ENCODE peak calls at places on chromosomes 2 and 18, in five cellular contexts. S, Y, O, R and I are unnamed samples.

GRCh38 chr2:239958366-239958765 is 66.8 kb downstream of the NDUFA10 start:
- DNase-seq in O (no peak), Y (no peak), R (no peak), S (no peak), I (no peak)

GRCh38 chr2:232147440-232148077 is 186.0 kb downstream of the DIS3L2 start:
- DNase-seq in O (no peak), R (peak; percentile 70), Y (no peak), S (no peak), I (no peak)

GRCh38 chr18:45871655-45872054 is 46.2 kb downstream of the SIGLEC15 start:
- DNase-seq in S (no peak), Y (no peak), O (no peak), R (peak; percentile 34), I (no peak)

GRCh38 chr2:233053928-233054774 is 6.0 kb upstream of the INPP5D start:
- DNase-seq in R (peak; percentile 23), O (peak; percentile 84), Y (peak; percentile 75), S (no peak), I (peak; percentile 81)

GRCh38 chr2:236041616-236042015 is 126.6 kb downstream of the GBX2 start:
- DNase-seq in Y (no peak), O (no peak), S (no peak), R (no peak), I (no peak)

GRCh38 chr2:172693037-172693436 is 42.6 kb upstream of the RAPGEF4 start:
- DNase-seq in Y (no peak), R (peak; percentile 99), S (peak; percentile 96), O (peak; percentile 78), I (peak; percentile 86)

GRCh38 chr2:47437287-47437686 is 34.3 kb downstream of the MSH2 start:
- DNase-seq in S (peak; percentile 13), Y (no peak), R (peak; percentile 47), O (peak; percentile 40), I (no peak)

GRCh38 chr18:57581301-57581934 is 5.1 kb downstream of the FECH start:
- DNase-seq in R (no peak), Y (no peak), O (no peak), S (no peak), I (no peak)

GRCh38 chr18:77129150-77129551 is 3.4 kb downstream of the MBP start:
- DNase-seq in S (peak; percentile 99), R (peak; percentile 68), O (no peak), Y (no peak), I (no peak)

GRCh38 chr2:124805060-124805459 is 780.0 kb downstream of the CNTNAP5 start:
- DNase-seq in R (no peak), O (no peak), S (no peak), Y (no peak), I (no peak)

GRCh38 chr2:171811229-171811628 is 82.8 kb downstream of the SLC25A12 start:
- DNase-seq in R (peak; percentile 57), O (peak; percentile 10), Y (no peak), S (no peak), I (no peak)

GRCh38 chr2:240033330-240033678 is 3.1 kb upstream of the OR6B2 start:
- DNase-seq in O (no peak), S (no peak), R (no peak), Y (no peak), I (no peak)

GRCh38 chr18:70373062-70373519 is 84.2 kb downstream of the SOCS6 start:
- DNase-seq in O (peak; percentile 48), Y (no peak), S (peak; percentile 92), R (peak; percentile 93), I (no peak)

GRCh38 chr2:85619617-85620016 is 3.6 kb downstream of the USP39 start:
- DNase-seq in S (no peak), O (no peak), R (no peak), Y (no peak), I (no peak)

GRCh38 chr2:182503886-182504285 is 77.0 kb upstream of the PDE1A start:
- DNase-seq in Y (no peak), R (peak; percentile 88), O (no peak), S (peak; percentile 41), I (no peak)

GRCh38 chr2:16218651-16219050 is 278.3 kb downstream of the MYCN start:
- DNase-seq in O (peak; percentile 25), R (no peak), S (no peak), Y (no peak), I (no peak)

GRCh38 chr2:209993968-209994367 is 8.5 kb upstream of the RPE start:
- DNase-seq in S (no peak), O (no peak), Y (no peak), R (no peak), I (no peak)

GRCh38 chr2:204172074-204172600 is 235.6 kb downstream of the ICOS start:
- DNase-seq in O (no peak), Y (no peak), S (no peak), R (no peak), I (no peak)

GRCh38 chr2:223051580-223052375 is at the start of gene KCNE4:
- DNase-seq in O (no peak), S (peak; percentile 46), R (peak; percentile 82), Y (no peak), I (no peak)

GRCh38 chr18:33647365-33647764 is 69.3 kb downstream of the ASXL3 start:
- DNase-seq in R (no peak), S (no peak), Y (no peak), O (no peak), I (no peak)

DNA sequence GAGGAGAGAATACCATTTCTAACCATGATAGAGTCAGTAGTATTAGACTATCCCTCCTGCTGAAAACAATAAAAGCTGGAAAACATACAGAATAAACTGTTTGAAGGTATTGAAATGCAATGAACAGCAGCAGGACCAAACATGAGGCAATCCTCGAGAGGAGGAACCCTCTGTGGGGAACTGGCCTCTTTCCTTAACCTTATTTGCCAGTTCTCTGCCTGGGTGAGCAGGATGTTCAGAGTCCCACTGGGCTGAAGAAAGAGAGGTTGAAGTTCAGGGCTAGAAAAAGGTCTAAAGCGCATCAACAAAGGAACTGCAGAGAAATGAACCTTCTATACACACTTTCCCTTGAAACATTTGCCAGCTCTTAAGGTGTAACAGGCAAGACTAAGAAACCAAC is 79.8 kb upstream of the FHL2 start:
- DNase-seq in O (no peak), S (no peak), R (no peak), Y (no peak), I (no peak)
- H3K27ac ChIP-seq in O (no peak overlapping the region), S (no peak overlapping the region), R (no peak overlapping the region), Y (no peak overlapping the region), I (no peak overlapping the region)

GRCh38 chr2:12717191-12717987 is 653 bp downstream of the TRIB2 start:
- DNase-seq in S (peak; percentile 46), Y (peak; percentile 83), O (peak; percentile 40), R (peak; percentile 61), I (peak; percentile 65)

GRCh38 chr2:12719400-12720104 is 2.8 kb downstream of the TRIB2 start:
- DNase-seq in O (no peak), S (peak; percentile 62), Y (no peak), R (peak; percentile 64), I (no peak)

GRCh38 chr2:12720181-12720580 is 3.4 kb downstream of the TRIB2 start:
- DNase-seq in R (peak; percentile 30), S (no peak), O (no peak), Y (no peak), I (peak; percentile 12)

GRCh38 chr2:12717988-12718661 is 1.4 kb downstream of the TRIB2 start:
- DNase-seq in S (no peak), O (peak; percentile 21), R (peak; percentile 27), Y (no peak), I (peak; percentile 33)

DNA sequence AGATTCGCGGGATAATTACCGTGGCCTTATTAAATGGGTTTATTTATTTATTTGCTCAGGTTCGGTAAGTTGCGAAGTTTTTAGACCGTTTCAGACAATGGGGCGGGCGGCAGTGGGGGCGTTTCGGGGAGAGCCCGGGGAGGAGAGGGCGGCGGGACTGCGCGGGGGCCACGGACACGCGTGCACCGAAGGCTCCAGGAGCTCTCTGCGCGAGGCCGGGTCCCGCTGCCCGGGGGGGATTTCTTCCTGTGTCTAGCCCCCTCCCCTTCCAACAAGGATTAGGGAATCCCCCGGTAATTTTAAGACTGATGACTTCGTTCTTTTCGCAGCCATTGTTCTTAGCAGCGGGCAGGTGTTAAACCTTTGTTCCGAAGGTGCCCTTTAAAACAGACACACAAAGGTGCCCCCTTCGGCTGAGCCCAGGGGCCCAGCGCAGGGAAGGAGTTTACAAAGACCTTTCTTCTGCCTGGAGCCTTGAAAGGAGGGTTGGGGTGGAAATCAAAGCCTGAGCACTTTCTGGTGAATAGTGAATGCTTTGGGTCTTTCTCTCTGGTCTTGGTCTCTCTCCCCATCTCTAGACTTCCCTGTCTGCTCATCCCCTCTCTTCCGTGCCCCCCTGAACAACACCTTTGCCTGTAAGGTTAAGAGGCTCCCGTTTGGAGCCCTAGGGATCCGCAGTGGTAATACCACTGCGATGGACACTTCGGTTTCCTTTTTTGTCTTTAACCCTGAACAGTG is 2.1 kb downstream of the TRIB2 start:
- DNase-seq in R (no peak), S (no peak), Y (no peak), O (no peak), I (no peak)
- TF ChIP-seq CTCF in R (no peak), S (no peak), Y (no peak), O (no peak), I (no peak)

GRCh38 chr2:169562519-169562918 is 11.1 kb downstream of the FASTKD1 start:
- DNase-seq in O (no peak), S (no peak), R (no peak), Y (no peak), I (no peak)
- H3K27ac ChIP-seq in O (no peak overlapping the region), S (no peak overlapping the region), R (no peak overlapping the region), Y (no peak overlapping the region), I (no peak overlapping the region)

DNA sequence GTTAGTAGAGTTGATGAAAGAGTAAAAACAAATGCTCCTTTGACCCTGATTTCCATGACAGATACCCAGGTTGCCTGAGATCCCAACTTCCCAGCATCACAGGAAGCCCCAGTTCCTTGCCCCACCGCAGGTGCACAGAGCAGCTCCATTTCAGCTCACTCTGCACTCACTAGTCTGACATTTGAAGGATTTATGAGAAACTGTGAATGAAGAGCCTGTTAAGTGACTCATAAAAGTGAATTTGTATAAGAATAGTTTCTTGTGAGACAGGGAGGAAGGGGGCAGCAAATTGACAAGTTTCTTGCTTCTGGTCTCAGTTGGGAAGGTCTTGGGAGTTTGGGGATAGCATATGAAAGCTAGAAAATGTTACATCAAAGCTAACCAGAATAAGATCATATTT is 248.7 kb upstream of the ATP5MC3 start:
- DNase-seq in R (no peak), O (no peak), S (no peak), Y (no peak), I (no peak)
- TF ChIP-seq CTCF in R (no peak), O (no peak), S (no peak), Y (no peak), I (no peak)

GRCh38 chr18:355678-356077 is 87.8 kb upstream of the THOC1 start:
- DNase-seq in O (no peak), Y (no peak), S (no peak), R (no peak), I (no peak)

GRCh38 chr18:360676-361075 is 92.8 kb upstream of the THOC1 start:
- DNase-seq in R (no peak), S (no peak), O (no peak), Y (no peak), I (no peak)

GRCh38 chr18:354456-354855 is 86.6 kb upstream of the THOC1 start:
- DNase-seq in S (no peak), Y (no peak), O (no peak), R (no peak), I (no peak)

GRCh38 chr18:354003-354402 is 86.2 kb upstream of the THOC1 start:
- DNase-seq in O (no peak), S (no peak), R (no peak), Y (no peak), I (no peak)

DNA sequence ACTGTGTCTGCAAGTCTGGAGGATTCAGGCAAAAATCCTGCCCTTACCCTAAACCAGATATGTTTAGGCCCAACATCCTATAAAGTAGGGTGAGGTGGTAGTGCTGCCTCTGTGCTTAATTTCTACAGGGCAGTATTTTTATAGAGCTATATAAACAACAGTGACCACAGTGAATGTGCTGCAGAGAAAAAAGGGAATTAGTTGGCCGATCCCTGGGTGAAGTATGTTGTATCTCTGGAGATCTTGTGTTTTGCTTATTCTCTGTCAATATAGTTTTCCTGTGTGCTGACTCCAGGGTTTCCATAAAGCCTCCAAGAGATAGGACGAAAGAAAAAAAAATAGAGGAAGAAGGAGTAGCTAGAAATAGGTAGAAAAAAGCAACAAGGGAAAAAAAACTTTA is 88.9 kb upstream of the THOC1 start:
- DNase-seq in R (peak; percentile 12), O (no peak), S (peak; percentile 7), Y (no peak), I (no peak)
- H3K27ac ChIP-seq in R (no peak overlapping the region), O (no peak overlapping the region), S (no peak overlapping the region), Y (no peak overlapping the region), I (no peak overlapping the region)